ENCODE peak calls at places on chromosome X, in eight cellular contexts. M is coronary artery; X is RWPE1; H is dermis blood vessel endothelial cell; P is effector memory CD8-positive, alpha-beta T cell; B is omental fat pad; G is iPS-NIHi11; N is fibroblast of the aortic adventitia. U is an unnamed sample.

GRCh38 chrX:119518371-119518770 is 46.8 kb downstream of the STEEP1 start:
- DNase-seq in X (no peak), N (no peak), P (no peak), H (no peak), B (no peak), G (no peak), M (no peak), U (no peak)

GRCh38 chrX:143781103-143781502 is 60.6 kb upstream of the SPANXN2 start:
- DNase-seq in M (no peak), G (no peak), N (no peak), P (no peak), X (peak), H (no peak), B (no peak), U (no peak)

GRCh38 chrX:113545040-113545439 is 704.4 kb upstream of the AMOT start:
- DNase-seq in X (no peak), P (no peak), B (no peak), M (no peak), N (peak), H (no peak), G (no peak), U (no peak)

GRCh38 chrX:143669395-143669794 is 33.5 kb upstream of the SLITRK4 start:
- DNase-seq in H (no peak), M (no peak), P (no peak), N (no peak), B (no peak), G (peak), X (peak), U (peak)

GRCh38 chrX:18906286-18906685 is 77.6 kb downstream of the PHKA2 start:
- DNase-seq in M (no peak), N (no peak), H (no peak), P (no peak), G (no peak), B (no peak), X (no peak), U (no peak)

GRCh38 chrX:38260231-38260630 is 39.6 kb upstream of the SRPX start:
- DNase-seq in G (peak), B (no peak), P (no peak), N (no peak), X (peak), H (peak), M (no peak), U (peak)

GRCh38 chrX:44223150-44223549 is 120.3 kb downstream of the EFHC2 start:
- DNase-seq in H (peak), P (no peak), X (peak), B (no peak), G (no peak), M (no peak), N (peak), U (no peak)

GRCh38 chrX:8647176-8647575 is 84.8 kb downstream of the ANOS1 start:
- DNase-seq in P (no peak), H (no peak), M (no peak), X (peak), N (no peak), G (no peak), B (no peak), U (no peak)

GRCh38 chrX:18574591-18574990 is 97.3 kb downstream of the RS1 start:
- DNase-seq in H (peak), G (no peak), B (no peak), M (no peak), N (peak), X (peak), P (no peak), U (no peak)